ENCODE peak calls at places on chromosomes 7 and 10, in nine cellular contexts. H is activated naive CD8-positive, alpha-beta T cell treated with anti-CD3 and anti-CD28 coated beads, Interleukin-2, amount 50 U/mL, for 16 hours; R is activated CD8-positive, alpha-beta memory T cell treated with anti-CD3 and anti-CD28 coated beads, Interleukin-2, amount 10 ng/mL, durations not matched to agents 7 days and 5 days; P is HFFc6; X is activated CD4-positive, alpha-beta T cell treated with anti-CD3 and anti-CD28 coated beads for 24 hours; K is dermis blood vessel endothelial cell; T is amniotic stem cell; G is spleen; I is NCI-H1436 treated with DMSO at 0.1 percent for 48 hours. Z is an unnamed sample.

GRCh38 chr10:22550732-22551131 is 163.6 kb downstream of the PIP4K2A start:
- DNase-seq in H (peak; percentile 47), R (peak; percentile 70), P (peak; percentile 28), X (peak; percentile 60), K (peak; percentile 73), T (no peak), G (peak; percentile 87), I (no peak), Z (no peak)

GRCh38 chr7:95493247-95493646 is 7.5 kb downstream of the ASB4 start:
- DNase-seq in H (no peak), R (no peak), P (peak; percentile 48), X (no peak), K (no peak), T (no peak), G (no peak), I (no peak), Z (no peak)

GRCh38 chr10:130022501-130023299 is 58.6 kb upstream of the EBF3 start:
- DNase-seq in H (no peak), R (no peak), P (peak; percentile 96), X (no peak), K (no peak), T (peak; percentile 86), G (peak; percentile 64), I (no peak), Z (no peak)

GRCh38 chr7:150993511-150993910 is 2.7 kb downstream of the NOS3 start:
- DNase-seq in H (no peak), R (no peak), P (no peak), X (no peak), K (peak; percentile 73), T (no peak), G (peak; percentile 87), I (no peak), Z (no peak)

GRCh38 chr10:27794157-27794556 is 48.5 kb upstream of the MKX start:
- DNase-seq in H (no peak), R (no peak), P (no peak), X (no peak), K (no peak), T (no peak), G (no peak), I (no peak), Z (no peak)

GRCh38 chr7:114413741-114414140 is 874 bp upstream of the FOXP2 start:
- DNase-seq in H (no peak), R (no peak), P (no peak), X (no peak), K (peak; percentile 1), T (no peak), G (no peak), I (no peak), Z (no peak)

GRCh38 chr10:44908071-44908709 is 2.9 kb upstream of the TMEM72 start:
- DNase-seq in H (no peak), R (no peak), P (peak; percentile 47), X (no peak), K (no peak), T (peak; percentile 21), G (no peak), I (peak; percentile 22), Z (no peak)

GRCh38 chr10:117663750-117664149 is 121.2 kb downstream of the EMX2 start:
- DNase-seq in H (no peak), R (no peak), P (no peak), X (no peak), K (no peak), T (no peak), G (no peak), I (no peak), Z (no peak)

GRCh38 chr10:25082276-25083204 is 66.1 kb downstream of the THNSL1 start:
- DNase-seq in H (no peak), R (no peak), P (no peak), X (no peak), K (no peak), T (no peak), G (no peak), I (no peak), Z (no peak)

GRCh38 chr7:27112960-27113949 is 10.8 kb upstream of the HOXA2 start:
- DNase-seq in H (no peak), R (no peak), P (no peak), X (no peak), K (peak; percentile 94), T (no peak), G (no peak), I (no peak), Z (no peak)

GRCh38 chr7:5420841-5421625 is 2.6 kb downstream of the TNRC18 start:
- DNase-seq in H (no peak), R (no peak), P (no peak), X (no peak), K (peak; percentile 44), T (no peak), G (peak; percentile 89), I (no peak), Z (no peak)

GRCh38 chr7:106012935-106013439 is 49.9 kb downstream of the CDHR3 start:
- DNase-seq in H (no peak), R (no peak), P (peak; percentile 84), X (no peak), K (no peak), T (peak; percentile 7), G (no peak), I (no peak), Z (no peak)

GRCh38 chr7:25708211-25708610 is 443.8 kb upstream of the NFE2L3 start:
- DNase-seq in H (no peak), R (no peak), P (no peak), X (no peak), K (no peak), T (no peak), G (no peak), I (no peak), Z (no peak)

GRCh38 chr7:73970801-73971229 is 57.2 kb upstream of the ELN start:
- DNase-seq in H (no peak), R (peak; percentile 18), P (no peak), X (no peak), K (no peak), T (no peak), G (peak; percentile 67), I (no peak), Z (peak; percentile 70)

GRCh38 chr7:55556492-55556891 is 15.8 kb downstream of the VOPP1 start:
- DNase-seq in H (no peak), R (no peak), P (no peak), X (no peak), K (no peak), T (no peak), G (no peak), I (no peak), Z (no peak)

GRCh38 chr10:50260791-50261281 is 9.5 kb upstream of the ASAH2 start:
- DNase-seq in H (no peak), R (peak; percentile 78), P (peak; percentile 28), X (no peak), K (no peak), T (no peak), G (no peak), I (no peak), Z (no peak)

GRCh38 chr7:64625114-64626082 is 40.5 kb upstream of the ZNF107 start:
- DNase-seq in H (no peak), R (no peak), P (no peak), X (no peak), K (peak; percentile 28), T (no peak), G (no peak), I (no peak), Z (no peak)

GRCh38 chr10:48794074-48794473 is 109.4 kb downstream of the WDFY4 start:
- DNase-seq in H (no peak), R (peak; percentile 16), P (no peak), X (no peak), K (no peak), T (no peak), G (no peak), I (no peak), Z (no peak)

GRCh38 chr10:114388275-114388674 is 16.0 kb downstream of the AFAP1L2 start:
- DNase-seq in H (no peak), R (peak; percentile 56), P (no peak), X (no peak), K (peak; percentile 27), T (no peak), G (no peak), I (no peak), Z (no peak)

GRCh38 chr10:114320249-114321116 is 81.4 kb downstream of the VWA2 start:
- DNase-seq in H (no peak), R (no peak), P (no peak), X (no peak), K (no peak), T (no peak), G (peak; percentile 74), I (no peak), Z (no peak)

GRCh38 chr10:121291376-121291775 is 306.9 kb downstream of the FGFR2 start:
- DNase-seq in H (no peak), R (no peak), P (no peak), X (no peak), K (no peak), T (no peak), G (no peak), I (no peak), Z (no peak)

GRCh38 chr7:99504603-99505323 is at the start of gene ZKSCAN5:
- DNase-seq in H (peak; percentile 91), R (peak; percentile 99), P (peak; percentile 96), X (peak; percentile 95), K (peak; percentile 96), T (peak; percentile 96), G (peak; percentile 98), I (peak; percentile 86), Z (peak; percentile 100)

GRCh38 chr10:51010977-51011376 is 63.3 kb upstream of the PRKG1 start:
- DNase-seq in H (no peak), R (no peak), P (no peak), X (no peak), K (peak; percentile 67), T (no peak), G (no peak), I (no peak), Z (no peak)

GRCh38 chr10:576130-576465 is 113.4 kb downstream of the DIP2C start:
- DNase-seq in H (no peak), R (no peak), P (no peak), X (no peak), K (no peak), T (no peak), G (no peak), I (no peak), Z (no peak)

GRCh38 chr7:4631664-4632171 is 50.4 kb upstream of the FOXK1 start:
- DNase-seq in H (no peak), R (no peak), P (peak; percentile 91), X (no peak), K (peak; percentile 86), T (peak; percentile 58), G (peak; percentile 65), I (no peak), Z (no peak)

GRCh38 chr10:110364531-110364937 is 59.8 kb upstream of the SMNDC1 start:
- DNase-seq in H (no peak), R (no peak), P (no peak), X (peak; percentile 44), K (no peak), T (no peak), G (no peak), I (no peak), Z (no peak)

GRCh38 chr10:17113889-17114288 is 15.7 kb downstream of the CUBN start:
- DNase-seq in H (no peak), R (no peak), P (peak; percentile 31), X (no peak), K (peak; percentile 41), T (no peak), G (no peak), I (no peak), Z (no peak)

GRCh38 chr7:131159961-131160361 is 167.7 kb upstream of the MKLN1 start:
- DNase-seq in H (no peak), R (no peak), P (peak; percentile 59), X (no peak), K (no peak), T (peak; percentile 62), G (no peak), I (no peak), Z (no peak)

GRCh38 chr10:1299041-1299726 is 243.0 kb downstream of the WDR37 start:
- DNase-seq in H (no peak), R (no peak), P (no peak), X (no peak), K (no peak), T (no peak), G (no peak), I (no peak), Z (no peak)

GRCh38 chr10:90592903-90593302 is 264.9 kb downstream of the HTR7 start:
- DNase-seq in H (no peak), R (no peak), P (no peak), X (no peak), K (peak; percentile 66), T (peak; percentile 30), G (peak; percentile 68), I (no peak), Z (no peak)

GRCh38 chr10:114313866-114314265 is 74.8 kb downstream of the VWA2 start:
- DNase-seq in H (no peak), R (no peak), P (no peak), X (no peak), K (no peak), T (no peak), G (peak; percentile 68), I (no peak), Z (peak; percentile 74)

Z was measured in chondrocyte.